ENCODE peak calls at places on chromosomes 2 and 18, in eight cellular contexts. I, D, C, T, H, E, L and X are unnamed samples.

GRCh38 chr18:49013961-49014604 is 63.3 kb upstream of the SMAD7 start:
- DNase-seq in I (no peak), D (no peak), C (no peak), T (no peak), H (no peak), E (peak), L (no peak), X (no peak)

GRCh38 chr2:236352761-236353593 is 88.8 kb upstream of the ASB18 start:
- DNase-seq in I (peak), D (peak), C (no peak), T (peak), H (no peak), E (no peak), L (no peak), X (peak)

GRCh38 chr18:54392621-54393023 is 34.9 kb downstream of the C18orf54 start:
- DNase-seq in I (peak), D (peak), C (peak), T (no peak), H (peak), E (no peak), L (no peak), X (peak)

GRCh38 chr2:210617732-210618330 is 61.4 kb downstream of the CPS1 start:
- DNase-seq in I (peak), D (peak), C (no peak), T (peak), H (no peak), E (peak), L (no peak), X (peak)

GRCh38 chr2:152395132-152396024 is 60.4 kb downstream of the FMNL2 start:
- DNase-seq in I (no peak), D (no peak), C (no peak), T (no peak), H (no peak), E (no peak), L (no peak), X (no peak)

GRCh38 chr2:20526666-20527065 is 79.8 kb downstream of the RHOB start:
- DNase-seq in I (peak), D (no peak), C (no peak), T (no peak), H (no peak), E (no peak), L (no peak), X (no peak)

GRCh38 chr18:53004798-53005197 is 664.8 kb downstream of the DCC start:
- DNase-seq in I (no peak), D (peak), C (no peak), T (no peak), H (no peak), E (peak), L (no peak), X (no peak)

GRCh38 chr2:232292395-232293154 is 86.0 kb upstream of the ALPP start:
- DNase-seq in I (peak), D (peak), C (peak), T (no peak), H (no peak), E (peak), L (no peak), X (no peak)

GRCh38 chr2:171598713-171599319 is 76.5 kb downstream of the CYBRD1 start:
- DNase-seq in I (peak), D (peak), C (peak), T (peak), H (peak), E (peak), L (peak), X (peak)

GRCh38 chr2:43269074-43269572 is 42.7 kb upstream of the ZFP36L2 start:
- DNase-seq in I (peak), D (no peak), C (peak), T (peak), H (no peak), E (peak), L (no peak), X (peak)

GRCh38 chr2:11466307-11467125 is 555 bp upstream of the E2F6 start:
- DNase-seq in I (peak), D (no peak), C (no peak), T (no peak), H (no peak), E (no peak), L (no peak), X (no peak)

GRCh38 chr2:20431772-20432171 is 15.1 kb upstream of the RHOB start:
- DNase-seq in I (no peak), D (no peak), C (no peak), T (no peak), H (no peak), E (no peak), L (no peak), X (no peak)

GRCh38 chr2:236088368-236089057 is 79.7 kb downstream of the GBX2 start:
- DNase-seq in I (no peak), D (no peak), C (no peak), T (no peak), H (no peak), E (no peak), L (no peak), X (no peak)

GRCh38 chr2:45964226-45964841 is 312.9 kb downstream of the PRKCE start:
- DNase-seq in I (peak), D (no peak), C (peak), T (peak), H (peak), E (no peak), L (peak), X (peak)

GRCh38 chr2:191246820-191247380 is 1.7 kb downstream of the MYO1B start:
- DNase-seq in I (peak), D (no peak), C (no peak), T (no peak), H (no peak), E (no peak), L (no peak), X (no peak)

GRCh38 chr18:57789105-57789504 is 14.0 kb downstream of the ATP8B1 start:
- DNase-seq in I (peak), D (no peak), C (no peak), T (no peak), H (peak), E (no peak), L (no peak), X (no peak)

GRCh38 chr18:11154369-11154982 is 5.1 kb upstream of the PIEZO2 start:
- DNase-seq in I (peak), D (peak), C (no peak), T (no peak), H (no peak), E (no peak), L (no peak), X (no peak)

GRCh38 chr2:67445652-67446268 is 48.6 kb downstream of the ETAA1 start:
- DNase-seq in I (no peak), D (no peak), C (no peak), T (no peak), H (no peak), E (no peak), L (no peak), X (no peak)

GRCh38 chr2:64645014-64645418 is 8.7 kb downstream of the SERTAD2 start:
- DNase-seq in I (peak), D (peak), C (no peak), T (no peak), H (no peak), E (peak), L (no peak), X (peak)

GRCh38 chr18:13500227-13500865 is 226.0 kb downstream of the FAM210A start:
- DNase-seq in I (peak), D (peak), C (peak), T (peak), H (no peak), E (no peak), L (no peak), X (no peak)